ENCODE peak calls at places on chromosomes 1 and 21, in seven cellular contexts. H, C, O, E, R, D and I are unnamed samples.

GRCh38 chr1:206672011-206672688 is 12.6 kb upstream of the MAPKAPK2 start:
- DNase-seq in H (no peak), C (no peak), O (no peak), E (no peak), R (peak; percentile 64), D (no peak), I (no peak)

GRCh38 chr1:72623299-72623708 is 341.0 kb upstream of the NEGR1 start:
- DNase-seq in H (peak; percentile 43), C (no peak), O (no peak), E (peak; percentile 56), R (no peak), D (peak; percentile 4), I (peak; percentile 7)

GRCh38 chr1:220564216-220564615 is 36.3 kb downstream of the MARK1 start:
- DNase-seq in H (no peak), C (no peak), O (no peak), E (peak; percentile 11), R (no peak), D (no peak), I (no peak)

GRCh38 chr1:162632234-162632666 is at the start of gene DDR2:
- DNase-seq in H (peak; percentile 90), C (peak; percentile 94), O (peak; percentile 89), E (peak; percentile 98), R (peak; percentile 57), D (no peak), I (peak; percentile 23)

GRCh38 chr21:36297938-36298572 is 21.9 kb upstream of the MORC3 start:
- DNase-seq in H (peak; percentile 25), C (peak; percentile 69), O (peak; percentile 38), E (no peak), R (peak; percentile 91), D (peak; percentile 92), I (peak; percentile 10)

GRCh38 chr1:208652300-208653160 is 408.3 kb upstream of the PLXNA2 start:
- DNase-seq in H (peak; percentile 83), C (peak; percentile 69), O (peak; percentile 69), E (peak; percentile 68), R (peak; percentile 50), D (peak; percentile 21), I (peak; percentile 60)

GRCh38 chr1:53368314-53369033 is 40.6 kb upstream of the LRP8 start:
- DNase-seq in H (no peak), C (no peak), O (no peak), E (no peak), R (no peak), D (no peak), I (peak; percentile 17)

GRCh38 chr21:26756491-26757159 is 88.6 kb downstream of the ADAMTS1 start:
- DNase-seq in H (peak; percentile 73), C (no peak), O (no peak), E (peak; percentile 40), R (no peak), D (no peak), I (no peak)

GRCh38 chr1:33435096-33435820 is 4.4 kb upstream of the PHC2 start:
- DNase-seq in H (peak; percentile 85), C (no peak), O (no peak), E (peak; percentile 97), R (no peak), D (no peak), I (no peak)

GRCh38 chr1:170663011-170663410 is 920 bp upstream of the PRRX1 start:
- DNase-seq in H (no peak), C (no peak), O (no peak), E (peak; percentile 81), R (no peak), D (no peak), I (no peak)

GRCh38 chr1:231338270-231339128 is at the start of gene SPRTN:
- DNase-seq in H (peak; percentile 33), C (no peak), O (no peak), E (peak; percentile 26), R (no peak), D (no peak), I (no peak)

GRCh38 chr1:177239792-177240191 is 69.0 kb downstream of the BRINP2 start:
- DNase-seq in H (no peak), C (no peak), O (no peak), E (peak; percentile 26), R (no peak), D (no peak), I (no peak)

GRCh38 chr1:105204836-105205371 is 1455.2 kb downstream of the AMY1C start:
- DNase-seq in H (no peak), C (no peak), O (no peak), E (no peak), R (no peak), D (no peak), I (no peak)

GRCh38 chr1:60388092-60388987 is 314.8 kb upstream of the C1orf87 start:
- DNase-seq in H (peak; percentile 5), C (no peak), O (no peak), E (peak; percentile 29), R (no peak), D (no peak), I (no peak)

GRCh38 chr1:26877326-26877725 is 12.8 kb downstream of the GPN2 start:
- DNase-seq in H (no peak), C (no peak), O (no peak), E (no peak), R (no peak), D (no peak), I (no peak)

GRCh38 chr1:998051-998821 is 1.7 kb downstream of the HES4 start:
- DNase-seq in H (no peak), C (peak; percentile 66), O (no peak), E (no peak), R (no peak), D (no peak), I (no peak)

GRCh38 chr1:227787513-227788278 is 27.8 kb upstream of the PRSS38 start:
- DNase-seq in H (peak; percentile 78), C (peak; percentile 97), O (peak; percentile 96), E (peak; percentile 92), R (peak; percentile 94), D (peak; percentile 94), I (peak; percentile 96)
- TF ChIP-seq CTCF in H (no peak), C (no peak), O (no peak), E (no peak), R (no peak), D (no peak), I (no peak)

DNA sequence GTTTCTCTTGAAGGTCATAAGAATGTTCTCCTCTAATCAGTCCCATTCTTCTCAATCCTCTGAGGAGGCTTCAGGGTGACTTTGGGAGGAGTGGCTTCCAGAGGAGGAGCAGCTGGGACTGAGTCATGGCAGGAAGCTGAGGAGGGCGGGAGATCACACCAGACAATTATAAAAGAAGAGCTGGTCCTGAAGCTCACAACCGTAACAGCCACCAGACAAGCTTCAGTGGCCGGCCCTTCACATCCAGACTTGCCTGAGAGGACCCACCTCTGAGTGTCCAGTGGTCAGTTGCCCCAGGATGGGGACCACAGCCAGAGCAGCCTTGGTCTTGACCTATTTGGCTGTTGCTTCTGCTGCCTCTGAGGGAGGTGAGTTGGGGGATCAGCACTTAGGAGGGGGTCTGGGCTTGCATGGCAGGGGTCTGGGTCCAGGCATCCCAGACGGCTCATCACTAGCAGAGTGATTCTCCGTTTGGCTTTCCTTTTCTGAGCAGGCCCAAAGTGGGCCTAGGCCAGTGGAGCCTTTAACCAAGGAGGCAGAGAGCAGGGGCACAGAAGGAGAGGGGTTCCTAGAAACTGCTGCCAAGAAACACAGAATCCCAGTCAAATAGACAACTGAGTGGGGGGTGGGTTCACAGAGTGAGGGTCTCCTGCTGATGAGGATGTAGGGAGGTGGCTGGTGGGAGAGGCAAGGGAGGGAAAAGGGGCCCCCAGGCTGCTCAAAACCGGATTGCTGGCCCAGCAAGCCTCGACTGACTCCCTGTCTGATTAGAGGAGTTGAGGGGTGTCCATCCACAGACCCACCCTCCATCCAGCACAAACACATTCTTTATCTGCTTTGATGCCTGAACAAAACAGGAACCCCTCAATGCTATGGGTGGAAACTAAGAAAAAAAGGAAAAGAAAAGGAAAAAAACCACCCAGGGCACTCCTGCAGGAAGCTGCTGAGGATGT is at the start of gene ECM1:
- DNase-seq in H (peak; percentile 86), C (peak; percentile 87), O (peak; percentile 72), E (peak; percentile 79), R (peak; percentile 56), D (no peak), I (no peak)
- H3K4me3 ChIP-seq in H (peak within 1 kb of the TSS; percentile 44), C (peak within 1 kb of the TSS; percentile 18), O (no peak within 1 kb of the TSS), E (peak within 1 kb of the TSS; percentile 34), R (peak within 1 kb of the TSS; percentile 3), D (no peak within 1 kb of the TSS), I (no peak within 1 kb of the TSS)

DNA sequence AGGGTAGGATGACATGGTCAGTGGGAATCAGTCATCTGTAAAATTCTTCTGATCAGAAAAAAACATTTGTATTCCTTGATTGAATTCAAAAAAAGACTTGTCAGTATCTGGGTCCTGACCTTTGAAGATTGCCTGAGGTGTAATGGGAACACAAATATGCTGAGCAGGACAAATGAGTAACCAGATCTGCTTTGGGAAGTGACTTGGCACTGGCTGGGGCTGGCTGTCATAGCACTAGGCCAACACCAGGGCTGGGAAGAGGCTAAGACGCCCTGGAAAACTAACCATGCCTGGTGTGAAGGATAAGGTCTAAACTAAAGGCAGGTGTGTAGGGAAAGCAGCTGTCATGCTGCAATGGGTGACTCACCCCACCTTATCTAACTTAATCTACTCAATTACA is 452.9 kb upstream of the BEND5 start:
- DNase-seq in H (no peak), C (no peak), O (no peak), E (no peak), R (no peak), D (no peak), I (peak; percentile 72)
- TF ChIP-seq CTCF in H (no peak), C (no peak), O (no peak), E (no peak), R (no peak), D (no peak), I (no peak)

DNA sequence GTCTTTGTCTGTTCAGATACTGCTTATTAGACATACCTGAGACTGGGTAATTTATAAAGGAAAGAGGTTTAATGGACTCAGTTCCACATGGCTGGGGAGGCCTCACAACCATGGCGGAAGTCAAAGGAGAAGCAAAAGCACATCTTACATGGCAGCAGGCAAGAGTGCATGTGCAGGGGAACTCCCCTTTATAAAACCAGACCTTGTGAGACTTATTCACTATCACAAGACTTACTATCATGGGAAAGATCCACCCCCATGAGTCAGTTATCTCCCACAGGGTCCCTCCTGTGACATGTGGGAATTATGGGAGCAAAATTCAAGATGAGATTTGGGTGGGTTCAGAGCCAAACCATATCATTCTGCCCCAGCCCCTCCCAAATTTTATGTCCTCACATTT is 7.1 kb upstream of the PSMA5 start:
- DNase-seq in H (peak; percentile 21), C (no peak), O (no peak), E (peak; percentile 53), R (no peak), D (no peak), I (no peak)
- H3K4me3 ChIP-seq in H (no peak overlapping the region), C (no peak overlapping the region), O (no peak overlapping the region), E (no peak overlapping the region), R (no peak overlapping the region), D (no peak overlapping the region), I (no peak overlapping the region)

DNA sequence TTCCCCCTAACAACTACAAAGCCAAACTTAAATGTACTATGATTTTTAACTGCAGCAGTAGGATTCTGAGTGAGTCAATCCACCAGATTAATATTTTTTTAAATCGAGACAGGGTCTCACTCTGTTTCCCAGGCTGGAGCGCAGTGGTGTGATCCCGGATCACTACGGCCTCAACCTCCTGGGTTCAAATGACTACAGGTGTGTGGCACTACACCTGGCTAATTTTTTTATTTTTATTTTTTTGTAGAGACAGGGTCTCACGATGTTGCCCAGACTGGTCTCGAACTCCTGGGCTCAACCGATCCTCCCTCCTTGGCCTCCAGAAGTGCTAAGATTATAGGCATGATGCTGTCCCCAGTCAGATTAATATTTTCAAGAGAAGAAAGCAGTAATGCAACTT is 88.1 kb downstream of the SLC45A1 start:
- DNase-seq in H (no peak), C (no peak), O (no peak), E (no peak), R (no peak), D (no peak), I (no peak)
- TF ChIP-seq CTCF in H (no peak), C (no peak), O (no peak), E (no peak), R (no peak), D (no peak), I (no peak)